ENCODE peak calls at places on chromosomes 5 and 9, in eight cellular contexts. C, E, U, G, M, T, V and J are unnamed samples.

GRCh38 chr9:95088421-95089161 is 228.9 kb downstream of the FANCC start:
- DNase-seq in C (peak), E (no peak), U (no peak), G (no peak), M (no peak), T (no peak), V (no peak), J (no peak)

GRCh38 chr5:137700282-137700680 is 35.6 kb downstream of the KLHL3 start:
- DNase-seq in C (no peak), E (no peak), U (no peak), G (no peak), M (no peak), T (no peak), V (no peak), J (no peak)

GRCh38 chr5:96881511-96882115 is 5.3 kb downstream of the ERAP2 start:
- DNase-seq in C (no peak), E (no peak), U (peak), G (peak), M (no peak), T (no peak), V (no peak), J (no peak)

GRCh38 chr9:130239741-130240241 is 25.8 kb upstream of the HMCN2 start:
- DNase-seq in C (peak), E (no peak), U (no peak), G (no peak), M (no peak), T (no peak), V (no peak), J (no peak)

GRCh38 chr9:129497064-129497836 is 123.7 kb downstream of the C9orf50 start:
- DNase-seq in C (no peak), E (peak), U (no peak), G (no peak), M (no peak), T (no peak), V (peak), J (no peak)

GRCh38 chr5:83817591-83817990 is 96.9 kb upstream of the HAPLN1 start:
- DNase-seq in C (no peak), E (no peak), U (no peak), G (no peak), M (no peak), T (no peak), V (no peak), J (no peak)

GRCh38 chr5:159316519-159317383 is 13.5 kb downstream of the IL12B start:
- DNase-seq in C (no peak), E (peak), U (peak), G (no peak), M (peak), T (peak), V (peak), J (peak)

GRCh38 chr5:121940741-121941140 is 21.0 kb upstream of the SRFBP1 start:
- DNase-seq in C (no peak), E (no peak), U (no peak), G (no peak), M (no peak), T (no peak), V (no peak), J (no peak)

GRCh38 chr5:27011274-27011673 is 27.1 kb downstream of the CDH9 start:
- DNase-seq in C (no peak), E (no peak), U (no peak), G (no peak), M (no peak), T (no peak), V (no peak), J (no peak)